ENCODE peak calls at places on chromosomes 4 and X, in six cellular contexts. R is lung, O is astrocyte of the spinal cord, H is OCI-LY7, A is lower lobe of right lung, F is AG10803. W is an unnamed sample.

GRCh38 chrX:100673397-100673953 is 29.5 kb downstream of the SRPX2 start:
- DNase-seq in R (no peak), O (peak; percentile 73), H (no peak), A (no peak), F (peak; percentile 68), W (no peak)

GRCh38 chr4:109027016-109027500 is 264.2 kb upstream of the ETNPPL start:
- DNase-seq in R (no peak), O (peak; percentile 20), H (no peak), A (no peak), F (no peak), W (no peak)

GRCh38 chrX:103918584-103919335 is 43.7 kb upstream of the TMSB15B start:
- DNase-seq in R (peak; percentile 45), O (peak; percentile 74), H (peak; percentile 75), A (peak; percentile 70), F (peak; percentile 56), W (peak; percentile 38)

GRCh38 chr4:145580906-145581305 is 38.3 kb upstream of the MMAA start:
- DNase-seq in R (no peak), O (peak; percentile 43), H (no peak), A (no peak), F (no peak), W (no peak)

GRCh38 chr4:76197971-76198410 is 15.6 kb downstream of the SCARB2 start:
- DNase-seq in R (no peak), O (peak; percentile 88), H (no peak), A (peak; percentile 59), F (peak; percentile 50), W (peak; percentile 63)

GRCh38 chrX:19747672-19748610 is 139.5 kb downstream of the SH3KBP1 start:
- DNase-seq in R (no peak), O (no peak), H (peak; percentile 83), A (peak; percentile 39), F (no peak), W (peak; percentile 30)

GRCh38 chr4:88792268-88792781 is 94.7 kb upstream of the NAP1L5 start:
- DNase-seq in R (no peak), O (peak; percentile 79), H (no peak), A (no peak), F (peak; percentile 84), W (no peak)

GRCh38 chrX:112654871-112655270 is 24.9 kb downstream of the LHFPL1 start:
- DNase-seq in R (no peak), O (peak; percentile 66), H (no peak), A (no peak), F (peak; percentile 60), W (no peak)

GRCh38 chr4:152629908-152630307 is 49.9 kb downstream of the TMEM154 start:
- DNase-seq in R (no peak), O (no peak), H (no peak), A (no peak), F (no peak), W (no peak)

GRCh38 chr4:99404595-99405287 is 30.4 kb downstream of the ADH7 start:
- DNase-seq in R (no peak), O (peak; percentile 93), H (no peak), A (no peak), F (peak; percentile 97), W (no peak)

GRCh38 chrX:114976321-114976720 is 41.1 kb downstream of the IL13RA2 start:
- DNase-seq in R (no peak), O (no peak), H (no peak), A (no peak), F (peak; percentile 62), W (no peak)

GRCh38 chrX:103376118-103376978 is at the start of gene BEX3:
- DNase-seq in R (peak; percentile 46), O (peak; percentile 52), H (no peak), A (peak; percentile 68), F (peak; percentile 41), W (peak; percentile 69)

GRCh38 chr4:85728471-85728870 is 253.5 kb downstream of the ARHGAP24 start:
- DNase-seq in R (no peak), O (no peak), H (no peak), A (no peak), F (peak; percentile 34), W (no peak)

GRCh38 chr4:11743236-11743635 is 314.5 kb upstream of the HS3ST1 start:
- DNase-seq in R (no peak), O (no peak), H (no peak), A (no peak), F (no peak), W (no peak)

GRCh38 chr4:120749445-120750151 is 172.9 kb downstream of the PRDM5 start:
- DNase-seq in R (no peak), O (no peak), H (peak; percentile 98), A (no peak), F (no peak), W (no peak)

GRCh38 chrX:150227873-150228272 is 135.2 kb upstream of the MAMLD1 start:
- DNase-seq in R (peak; percentile 22), O (no peak), H (no peak), A (no peak), F (no peak), W (no peak)

GRCh38 chrX:54357414-54358377 is at the start of gene WNK3:
- DNase-seq in R (peak; percentile 51), O (peak; percentile 83), H (no peak), A (peak; percentile 68), F (peak; percentile 37), W (peak; percentile 83)

GRCh38 chr4:13088726-13089658 is 395.1 kb downstream of the RAB28 start:
- DNase-seq in R (no peak), O (peak; percentile 5), H (no peak), A (no peak), F (peak; percentile 3), W (peak; percentile 4)

GRCh38 chr4:41992967-41993857 is 2.9 kb downstream of the SLC30A9 start:
- DNase-seq in R (no peak), O (no peak), H (no peak), A (no peak), F (no peak), W (no peak)

GRCh38 chr4:41990029-41990382 is 324 bp upstream of the SLC30A9 start:
- DNase-seq in R (no peak), O (no peak), H (no peak), A (no peak), F (peak; percentile 0), W (no peak)

GRCh38 chr4:41994461-41994860 is 4.1 kb downstream of the SLC30A9 start:
- DNase-seq in R (no peak), O (no peak), H (no peak), A (no peak), F (no peak), W (no peak)

GRCh38 chr4:41990383-41991111 is at the start of gene SLC30A9:
- DNase-seq in R (peak; percentile 97), O (peak; percentile 94), H (peak; percentile 96), A (peak; percentile 96), F (peak; percentile 92), W (peak; percentile 96)

DNA sequence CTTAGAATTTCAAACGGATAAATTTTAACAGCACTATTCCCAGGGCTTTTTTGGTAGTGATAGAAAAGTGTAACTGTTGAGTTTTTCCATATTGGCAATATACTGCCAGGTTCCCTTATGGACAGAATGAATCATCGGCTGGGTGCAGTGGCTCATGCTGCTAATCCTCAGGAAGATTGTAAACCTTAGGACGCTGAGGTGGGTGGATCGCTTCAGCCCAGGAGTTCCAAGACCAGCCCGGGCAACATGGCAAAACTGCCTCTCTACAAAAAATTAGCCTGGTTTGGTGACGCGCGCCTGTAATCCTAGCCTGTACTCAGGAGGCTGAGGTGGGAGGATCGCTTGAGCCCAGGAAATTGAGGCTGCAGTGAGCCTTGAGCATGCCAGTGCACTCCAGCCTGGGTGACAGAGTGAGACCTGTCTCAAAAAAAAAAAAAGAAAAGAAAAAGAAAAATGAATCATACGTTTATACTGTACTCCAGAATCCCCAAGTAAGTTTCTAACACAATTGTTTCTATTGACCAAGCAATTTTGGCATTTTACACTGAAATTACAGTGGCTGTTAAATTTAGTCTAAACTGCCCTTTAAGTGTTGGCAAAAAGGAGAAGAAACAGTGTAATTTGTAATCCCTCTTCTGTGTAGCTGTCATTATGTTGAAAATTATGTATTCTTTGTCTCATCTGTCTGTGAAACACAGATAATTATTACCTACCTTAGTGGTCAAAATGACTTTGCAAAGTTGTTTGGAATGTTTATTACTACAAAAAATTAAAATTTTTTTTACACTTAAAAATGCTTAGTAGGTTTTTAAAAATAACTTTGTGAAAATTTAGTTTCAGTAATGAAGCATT is 1.8 kb downstream of the SLC30A9 start:
- DNase-seq in R (no peak), O (no peak), H (no peak), A (no peak), F (no peak), W (no peak)
- H3K4me3 ChIP-seq in R (no peak overlapping the region), O (no peak overlapping the region), H (peak overlapping the region; percentile 94), A (no peak overlapping the region), F (no peak overlapping the region), W (no peak overlapping the region)

GRCh38 chr4:141134051-141134450 is 782 bp upstream of the RNF150 start:
- DNase-seq in R (no peak), O (no peak), H (no peak), A (no peak), F (peak; percentile 42), W (no peak)

GRCh38 chr4:141131738-141132688 is 1.3 kb downstream of the RNF150 start:
- DNase-seq in R (no peak), O (peak; percentile 33), H (no peak), A (no peak), F (no peak), W (peak; percentile 62)

GRCh38 chr4:141132689-141133145 is 552 bp downstream of the RNF150 start:
- DNase-seq in R (no peak), O (peak; percentile 36), H (no peak), A (no peak), F (peak; percentile 21), W (peak; percentile 61)

GRCh38 chr4:141133146-141134006 is at the start of gene RNF150:
- DNase-seq in R (peak; percentile 65), O (peak; percentile 93), H (peak; percentile 2), A (peak; percentile 68), F (peak; percentile 89), W (peak; percentile 88)

DNA sequence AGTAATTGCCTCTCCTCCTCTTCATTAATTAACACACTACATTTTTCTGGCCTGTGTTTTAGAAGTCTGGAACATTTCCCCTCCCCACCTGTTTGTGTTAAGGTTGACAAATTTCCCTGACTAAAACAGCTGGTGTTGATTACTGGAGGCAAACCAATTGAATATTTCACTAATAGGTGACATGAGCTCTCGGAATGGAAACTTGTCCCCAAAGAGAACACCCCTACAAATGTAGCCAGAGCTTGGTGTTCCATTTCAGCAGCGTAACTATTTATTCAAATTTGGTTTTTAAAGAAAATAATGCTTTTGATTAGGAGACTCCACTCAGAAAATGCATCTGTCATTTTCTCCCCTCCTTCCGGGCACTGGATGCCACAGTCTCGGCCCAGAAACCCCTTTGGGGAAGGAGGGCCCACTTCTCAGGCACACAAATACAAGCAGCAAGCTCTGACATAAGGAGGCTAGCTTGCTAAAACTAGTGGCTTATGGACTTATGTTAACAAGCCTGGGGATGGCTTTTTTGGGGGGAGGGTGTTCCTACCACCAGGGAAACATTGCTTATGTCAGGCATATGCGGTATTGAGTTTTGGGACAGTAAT is 2.2 kb downstream of the RNF150 start:
- DNase-seq in R (no peak), O (no peak), H (no peak), A (no peak), F (no peak), W (no peak)
- H3K4me3 ChIP-seq in R (no peak overlapping the region), O (peak overlapping the region; percentile 77), H (no peak overlapping the region), A (peak overlapping the region; percentile 77), F (peak overlapping the region; percentile 81), W (no peak overlapping the region)

GRCh38 chrX:34294665-34295064 is 162.6 kb upstream of the FAM47A start:
- DNase-seq in R (no peak), O (no peak), H (no peak), A (no peak), F (no peak), W (no peak)

GRCh38 chrX:34300871-34301270 is 168.8 kb upstream of the FAM47A start:
- DNase-seq in R (no peak), O (peak; percentile 58), H (peak; percentile 47), A (no peak), F (peak; percentile 2), W (peak; percentile 22)

GRCh38 chrX:34299451-34299967 is 167.4 kb upstream of the FAM47A start:
- DNase-seq in R (no peak), O (no peak), H (no peak), A (no peak), F (no peak), W (no peak)
- H3K4me3 ChIP-seq in R (no peak overlapping the region), O (no peak overlapping the region), H (no peak overlapping the region), A (no peak overlapping the region), F (no peak overlapping the region), W (no peak overlapping the region)

GRCh38 chr4:137749466-137749865 is 217.2 kb upstream of the PCDH18 start:
- DNase-seq in R (no peak), O (peak; percentile 28), H (no peak), A (no peak), F (peak; percentile 52), W (no peak)
- H3K4me3 ChIP-seq in R (no peak overlapping the region), O (no peak overlapping the region), H (no peak overlapping the region), A (no peak overlapping the region), F (no peak overlapping the region), W (no peak overlapping the region)

W was measured in thyroid gland.